ENCODE peak calls at places on chromosomes 13 and 19, in four cellular contexts. J is endothelial cell; E is psoas muscle; R is stimulated activated CD4-positive, alpha-beta T cell treated with anti-CD3 and anti-CD28 coated beads, Interleukin-1b, Interleukin-23, amount 100 ng/mL, for 1 hour. W is an unnamed sample.

GRCh38 chr19:54577334-54577733 is 3.7 kb downstream of the LILRA2 start:
- DNase-seq in J (no peak), E (no peak), R (no peak), W (no peak)

GRCh38 chr19:44845286-44845611 is 848 bp upstream of the NECTIN2 start:
- DNase-seq in J (no peak), E (no peak), R (no peak), W (no peak)

GRCh38 chr19:11767633-11768133 is 883 bp downstream of the ZNF441 start:
- DNase-seq in J (no peak), E (peak; percentile 64), R (peak; percentile 1), W (no peak)

GRCh38 chr13:30299746-30300145 is 7.6 kb downstream of the KATNAL1 start:
- DNase-seq in J (no peak), E (no peak), R (no peak), W (no peak)

GRCh38 chr13:54492995-54493394 is 1464.4 kb downstream of the OLFM4 start:
- DNase-seq in J (no peak), E (no peak), R (no peak), W (no peak)

GRCh38 chr19:47542030-47542475 is 27.2 kb upstream of the NAPA start:
- DNase-seq in J (no peak), E (no peak), R (no peak), W (no peak)

GRCh38 chr13:33206425-33206824 is 79.1 kb downstream of the STARD13 start:
- DNase-seq in J (no peak), E (no peak), R (no peak), W (no peak)

GRCh38 chr13:79782541-79783216 is 301.7 kb downstream of the NDFIP2 start:
- DNase-seq in J (peak; percentile 71), E (no peak), R (no peak), W (no peak)

GRCh38 chr19:33241091-33241529 is 15.5 kb upstream of the SLC7A10 start:
- DNase-seq in J (no peak), E (peak; percentile 48), R (no peak), W (no peak)

GRCh38 chr19:10872551-10873107 is 1.3 kb downstream of the CARM1 start:
- DNase-seq in J (no peak), E (no peak), R (no peak), W (peak; percentile 27)

GRCh38 chr19:41912899-41913475 is 15.3 kb downstream of the ERFL start:
- DNase-seq in J (no peak), E (no peak), R (no peak), W (peak; percentile 55)

GRCh38 chr19:15199652-15200574 is 882 bp downstream of the NOTCH3 start:
- DNase-seq in J (peak; percentile 79), E (no peak), R (no peak), W (peak; percentile 70)

GRCh38 chr19:40716031-40716654 is 543 bp downstream of the COQ8B start:
- DNase-seq in J (no peak), E (no peak), R (peak; percentile 35), W (no peak)

GRCh38 chr19:55319786-55320185 is 5.4 kb downstream of the TMEM150B start:
- DNase-seq in J (peak; percentile 74), E (peak; percentile 73), R (no peak), W (no peak)

GRCh38 chr13:71118779-71119364 is 748.1 kb downstream of the DACH1 start:
- DNase-seq in J (no peak), E (no peak), R (no peak), W (no peak)

GRCh38 chr13:84870190-84870589 is 929.0 kb downstream of the SLITRK6 start:
- DNase-seq in J (no peak), E (no peak), R (no peak), W (no peak)

GRCh38 chr13:112992931-112993700 is 24.1 kb downstream of the MCF2L start:
- DNase-seq in J (no peak), E (no peak), R (no peak), W (no peak)

GRCh38 chr13:94416454-94417080 is 62.9 kb downstream of the DCT start:
- DNase-seq in J (peak; percentile 52), E (no peak), R (no peak), W (no peak)

GRCh38 chr19:49338023-49338677 is 2.9 kb downstream of the CD37 start:
- DNase-seq in J (no peak), E (no peak), R (no peak), W (no peak)

GRCh38 chr13:24341439-24341838 is 32.1 kb downstream of the C1QTNF9 start:
- DNase-seq in J (no peak), E (no peak), R (no peak), W (no peak)

GRCh38 chr13:64556391-64556790 is 2673.7 kb downstream of the PCDH9 start:
- DNase-seq in J (no peak), E (no peak), R (no peak), W (no peak)

GRCh38 chr19:52138614-52139290 is 986 bp downstream of the ZNF616 start:
- DNase-seq in J (peak; percentile 55), E (no peak), R (no peak), W (peak; percentile 22)

GRCh38 chr13:29782798-29783197 is 67.6 kb downstream of the UBL3 start:
- DNase-seq in J (no peak), E (no peak), R (no peak), W (no peak)

W was measured in B cell.